ENCODE peak calls at places on chromosomes 4 and X, in six cellular contexts. Q is HCT116, Z is H1, F is GM12878, N is K562, B is HepG2. Y is an unnamed sample. For H3K36me3 and H3K4me1, the result is how much of the 10 kb centered on the place peaks cover.

GRCh38 chrX:104122829-104123228 is 10.5 kb downstream of the ZCCHC18 start:
- DNase-seq in Q (no peak), Z (no peak), F (no peak), N (no peak), B (no peak), Y (no peak)

GRCh38 chr4:156901871-156902270 is 69.7 kb downstream of the PDGFC start:
- DNase-seq in Q (no peak), Z (no peak), F (no peak), N (no peak), B (no peak), Y (no peak)

GRCh38 chr4:90030202-90030601 is 97.0 kb upstream of the CCSER1 start:
- DNase-seq in Q (no peak), Z (no peak), F (no peak), N (no peak), B (no peak), Y (no peak)

GRCh38 chrX:110316351-110317078 is 1.4 kb downstream of the AMMECR1 start:
- DNase-seq in Q (no peak), Z (no peak), F (no peak), N (no peak), B (no peak), Y (no peak)

GRCh38 chr4:184413227-184414064 is 60.9 kb downstream of the IRF2 start:
- DNase-seq in Q (no peak), Z (no peak), F (no peak), N (peak), B (no peak), Y (no peak)

GRCh38 chr4:76801621-76802545 is 96.1 kb downstream of the SOWAHB start:
- DNase-seq in Q (no peak), Z (peak), F (no peak), N (no peak), B (no peak), Y (no peak)

GRCh38 chr4:5220028-5220427 is 168.7 kb downstream of the STK32B start:
- DNase-seq in Q (no peak), Z (no peak), F (no peak), N (no peak), B (no peak), Y (no peak)

GRCh38 chrX:9866633-9867032 is 80.4 kb downstream of the SHROOM2 start:
- DNase-seq in Q (no peak), Z (no peak), F (no peak), N (no peak), B (no peak), Y (no peak)

GRCh38 chr4:3644849-3645627 is 112.8 kb upstream of the LRPAP1 start:
- DNase-seq in Q (no peak), Z (no peak), F (no peak), N (peak), B (no peak), Y (no peak)

GRCh38 chr4:60944070-60944469 is 256.1 kb upstream of the ADGRL3 start:
- DNase-seq in Q (no peak), Z (no peak), F (no peak), N (no peak), B (peak), Y (no peak)

GRCh38 chr4:126123933-126124332 is 809.2 kb downstream of the FAT4 start:
- DNase-seq in Q (no peak), Z (no peak), F (no peak), N (no peak), B (no peak), Y (no peak)

GRCh38 chr4:186134254-186134653 is 29.8 kb downstream of the FAM149A start:
- DNase-seq in Q (no peak), Z (no peak), F (peak), N (no peak), B (no peak), Y (no peak)

GRCh38 chrX:320126-320783 is 1.7 kb upstream of the GTPBP6 start:
- DNase-seq in Q (no peak), Z (no peak), F (no peak), N (no peak), B (no peak), Y (no peak)

GRCh38 chr4:73527196-73527595 is 45.7 kb downstream of the AFM start:
- DNase-seq in Q (no peak), Z (no peak), F (no peak), N (no peak), B (no peak), Y (no peak)

GRCh38 chrX:149145845-149146285 is 359.2 kb downstream of the IDS start:
- DNase-seq in Q (no peak), Z (no peak), F (no peak), N (no peak), B (no peak), Y (no peak)

GRCh38 chr4:39335566-39335965 is 30.6 kb downstream of the RFC1 start:
- DNase-seq in Q (no peak), Z (no peak), F (no peak), N (no peak), B (no peak), Y (no peak)

GRCh38 chrX:1026263-1027015 is 186.0 kb downstream of the CRLF2 start:
- DNase-seq in Q (no peak), Z (no peak), F (peak), N (no peak), B (no peak), Y (no peak)

GRCh38 chr4:40340034-40340433 is 4.9 kb downstream of the CHRNA9 start:
- DNase-seq in Q (no peak), Z (no peak), F (no peak), N (no peak), B (no peak), Y (no peak)

GRCh38 chrX:151973851-151974335 is 583 bp downstream of the GABRE start:
- DNase-seq in Q (no peak), Z (no peak), F (no peak), N (peak), B (no peak), Y (no peak)

GRCh38 chr4:167955006-167955405 is 137.3 kb upstream of the ANXA10 start:
- DNase-seq in Q (no peak), Z (no peak), F (no peak), N (no peak), B (no peak), Y (no peak)

GRCh38 chrX:107659768-107660167 is 31.5 kb downstream of the PRPS1 start:
- DNase-seq in Q (no peak), Z (no peak), F (no peak), N (peak), B (peak), Y (no peak)

GRCh38 chr4:11954093-11954492 is 525.4 kb upstream of the HS3ST1 start:
- DNase-seq in Q (peak), Z (no peak), F (no peak), N (peak), B (no peak), Y (peak)

GRCh38 chr4:95215991-95216605 is 332.7 kb downstream of the UNC5C start:
- DNase-seq in Q (no peak), Z (no peak), F (no peak), N (no peak), B (no peak), Y (no peak)

GRCh38 chrX:118000518-118000917 is 116.1 kb downstream of the KLHL13 start:
- DNase-seq in Q (no peak), Z (no peak), F (no peak), N (no peak), B (no peak), Y (no peak)

GRCh38 chr4:84286048-84286447 is 213.0 kb downstream of the NKX6-1 start:
- DNase-seq in Q (no peak), Z (peak), F (no peak), N (no peak), B (no peak), Y (peak)

GRCh38 chr4:185874516-185875230 is 62.7 kb upstream of the SORBS2 start:
- DNase-seq in Q (no peak), Z (no peak), F (no peak), N (no peak), B (no peak), Y (no peak)

GRCh38 chrX:114344756-114345155 is 239.1 kb upstream of the HTR2C start:
- DNase-seq in Q (peak), Z (no peak), F (no peak), N (peak), B (peak), Y (peak)

GRCh38 chr4:76969941-76970529 is 20.5 kb downstream of the SEPTIN11 start:
- DNase-seq in Q (no peak), Z (no peak), F (no peak), N (no peak), B (no peak), Y (no peak)

GRCh38 chrX:136170109-136170800 is 22.9 kb downstream of the FHL1 start:
- DNase-seq in Q (no peak), Z (no peak), F (no peak), N (no peak), B (no peak), Y (no peak)

GRCh38 chr4:161577604-161578301 is 586.0 kb downstream of the FSTL5 start:
- DNase-seq in Q (no peak), Z (no peak), F (no peak), N (no peak), B (no peak), Y (no peak)

GRCh38 chr4:88008133-88008621 is 742 bp downstream of the PKD2 start:
- DNase-seq in Q (no peak), Z (peak), F (no peak), N (peak), B (peak), Y (no peak)

GRCh38 chr4:119835511-119835910 is 206.9 kb upstream of the PDE5A start:
- DNase-seq in Q (no peak), Z (no peak), F (no peak), N (no peak), B (no peak), Y (no peak)

GRCh38 chr4:159248383-159249178 is 145.7 kb downstream of the RAPGEF2 start:
- DNase-seq in Q (no peak), Z (no peak), F (no peak), N (no peak), B (peak), Y (no peak)

GRCh38 chr4:183602444-183603102 is 56.4 kb downstream of the RWDD4 start:
- DNase-seq in Q (no peak), Z (peak), F (no peak), N (no peak), B (no peak), Y (no peak)

GRCh38 chr4:92600638-92601037 is 296.9 kb downstream of the GRID2 start:
- DNase-seq in Q (no peak), Z (peak), F (no peak), N (no peak), B (peak), Y (peak)

GRCh38 chrX:39133971-39134370 is 332.7 kb downstream of the MID1IP1 start:
- DNase-seq in Q (no peak), Z (peak), F (no peak), N (no peak), B (no peak), Y (no peak)

GRCh38 chrX:108437789-108438623 is at the start of gene COL4A6:
- DNase-seq in Q (no peak), Z (peak), F (no peak), N (peak), B (peak), Y (peak)

GRCh38 chr4:138868562-138868961 is 147.0 kb upstream of the NOCT start:
- DNase-seq in Q (no peak), Z (no peak), F (no peak), N (no peak), B (no peak), Y (no peak)

GRCh38 chr4:182803235-182803634 is 114.0 kb downstream of the DCTD start:
- DNase-seq in Q (no peak), Z (no peak), F (no peak), N (no peak), B (no peak), Y (no peak)

GRCh38 chrX:100864967-100865366 is 9.2 kb downstream of the NOX1 start:
- DNase-seq in Q (no peak), Z (no peak), F (no peak), N (no peak), B (no peak), Y (no peak)

GRCh38 chrX:100868273-100868672 is 5.9 kb downstream of the NOX1 start:
- DNase-seq in Q (no peak), Z (no peak), F (no peak), N (no peak), B (no peak), Y (no peak)

GRCh38 chrX:100863326-100863854 is 10.8 kb downstream of the NOX1 start:
- DNase-seq in Q (no peak), Z (no peak), F (no peak), N (no peak), B (no peak), Y (no peak)
- TF ChIP-seq ZNF274 in Q (no peak), Z (no peak), F (no peak), N (no peak), B (no peak), Y (no peak)

DNA sequence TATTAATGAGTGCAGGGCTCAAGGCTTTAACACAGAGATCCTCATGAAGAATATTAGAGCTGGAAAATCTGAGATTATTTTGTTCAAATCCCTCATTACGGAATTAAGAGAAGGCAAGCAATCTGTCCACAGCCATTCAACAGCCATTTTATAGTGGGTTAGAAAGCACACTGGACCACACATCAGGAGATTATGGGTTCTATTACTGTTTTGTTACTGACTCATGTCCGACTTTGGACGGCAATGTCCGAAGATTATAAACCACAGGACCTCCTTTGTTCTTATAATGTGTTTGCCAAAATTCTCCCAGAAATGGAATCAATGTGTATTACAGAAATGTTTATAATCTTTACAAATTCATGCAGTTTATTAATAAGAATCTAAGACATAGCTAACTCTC is 8.1 kb downstream of the LAMTOR3 start:
- DNase-seq in Q (no peak), Z (no peak), F (no peak), N (no peak), B (no peak), Y (no peak)
- H3K36me3 ChIP-seq in Q (under half), Z (under half), F (under half), N (half or more), B (under half), Y (under half)

GRCh38 chr4:145734051-145734450 is 54.1 kb downstream of the C4orf51 start:
- DNase-seq in Q (no peak), Z (no peak), F (no peak), N (no peak), B (no peak), Y (no peak)
- H3K4me1 ChIP-seq in Q (under half), Z (under half), F (under half), N (under half), B (under half), Y (under half)

GRCh38 chr4:75699299-75699698 is 25.1 kb upstream of the USO1 start:
- DNase-seq in Q (no peak), Z (no peak), F (no peak), N (no peak), B (no peak), Y (no peak)

GRCh38 chr4:75696036-75696435 is 22.8 kb upstream of the G3BP2 start:
- DNase-seq in Q (no peak), Z (no peak), F (no peak), N (no peak), B (no peak), Y (no peak)

GRCh38 chr4:75696551-75696950 is 23.3 kb upstream of the G3BP2 start:
- DNase-seq in Q (no peak), Z (no peak), F (no peak), N (no peak), B (no peak), Y (no peak)

GRCh38 chr4:75698963-75699228 is 25.5 kb upstream of the USO1 start:
- DNase-seq in Q (no peak), Z (no peak), F (no peak), N (no peak), B (no peak), Y (no peak)

DNA sequence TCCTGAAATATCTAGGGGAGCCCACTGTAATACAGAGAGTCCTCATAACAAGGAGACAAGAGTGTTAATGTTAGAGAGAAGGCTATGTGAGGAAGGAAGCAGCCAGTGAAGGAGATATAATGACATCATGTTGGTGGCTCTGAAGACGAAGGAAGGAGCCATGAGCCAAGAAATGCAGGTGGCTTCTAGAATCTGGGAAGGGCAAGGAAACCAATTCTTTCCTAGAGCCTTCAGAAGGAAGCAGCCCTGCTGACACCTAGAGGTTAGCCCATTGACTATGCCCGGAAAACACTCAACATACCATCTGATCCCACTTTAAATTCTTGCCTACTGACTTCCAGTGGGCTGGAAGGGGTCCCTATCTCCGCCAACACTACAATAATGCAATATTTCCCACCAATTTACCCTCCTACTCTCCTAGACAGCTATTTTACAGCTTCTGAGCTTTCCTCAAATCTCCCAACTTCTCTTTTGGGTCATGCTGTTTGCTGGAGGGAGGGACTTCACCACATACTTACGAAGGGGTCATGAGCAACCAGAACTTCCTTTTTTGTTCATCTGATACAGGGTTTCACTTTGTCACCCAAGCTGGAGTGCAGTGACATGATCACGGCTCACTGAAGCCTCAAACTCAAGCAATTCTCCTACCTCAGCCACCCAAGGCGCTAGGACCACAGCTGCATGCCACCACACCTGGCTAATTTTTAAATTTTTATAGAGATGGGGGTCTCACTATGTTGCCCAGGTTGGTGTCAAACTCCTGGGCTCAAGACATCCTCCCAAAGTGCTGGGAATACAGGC is 25.2 kb upstream of the G3BP2 start:
- DNase-seq in Q (no peak), Z (no peak), F (peak), N (no peak), B (no peak), Y (no peak)
- TF ChIP-seq ZNF274 in Q (no peak), Z (no peak), F (no peak), N (no peak), B (no peak), Y (no peak)

GRCh38 chrX:47214435-47215077 is 3.9 kb upstream of the CDK16 start:
- DNase-seq in Q (no peak), Z (no peak), F (no peak), N (no peak), B (no peak), Y (no peak)

GRCh38 chrX:47217121-47217851 is 1.2 kb upstream of the CDK16 start:
- DNase-seq in Q (no peak), Z (no peak), F (no peak), N (no peak), B (peak), Y (no peak)

GRCh38 chrX:47217852-47218279 is 615 bp upstream of the CDK16 start:
- DNase-seq in Q (peak), Z (peak), F (peak), N (peak), B (peak), Y (peak)

GRCh38 chrX:47215291-47215900 is 3.1 kb upstream of the CDK16 start:
- DNase-seq in Q (no peak), Z (no peak), F (no peak), N (no peak), B (no peak), Y (no peak)

DNA sequence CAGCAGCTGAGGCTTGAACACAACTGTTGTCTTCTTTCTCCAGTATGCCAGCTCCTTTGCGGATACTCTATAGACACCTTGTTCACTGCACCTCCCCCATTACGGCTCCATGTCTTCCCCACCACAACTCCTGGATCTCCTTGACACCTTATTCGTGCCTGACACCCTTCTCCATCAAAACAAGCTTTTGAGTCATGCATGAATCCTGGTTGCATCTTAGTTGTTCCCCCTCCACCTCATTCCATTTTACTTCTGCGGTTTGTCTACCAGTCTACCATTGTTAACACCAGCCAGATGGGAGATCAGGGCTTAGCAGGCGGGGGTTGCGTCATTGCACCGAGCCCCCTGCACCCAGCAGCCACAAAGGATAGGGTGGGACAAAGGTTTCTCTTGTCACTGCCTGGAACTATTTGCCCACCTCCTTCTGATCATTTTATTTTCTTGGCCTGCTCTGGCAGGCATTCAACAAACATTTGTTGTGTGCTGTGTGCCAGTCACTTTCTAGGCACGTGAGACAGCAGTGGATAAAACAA is 2.0 kb upstream of the CDK16 start:
- DNase-seq in Q (no peak), Z (no peak), F (no peak), N (no peak), B (no peak), Y (no peak)
- H3K36me3 ChIP-seq in Q (under half), Z (under half), F (under half), N (half or more), B (under half), Y (half or more)

GRCh38 chr4:102683846-102684581 is 76.8 kb downstream of the MANBA start:
- DNase-seq in Q (no peak), Z (no peak), F (no peak), N (no peak), B (no peak), Y (no peak)
- H3K4me1 ChIP-seq in Q (under half), Z (under half), F (under half), N (under half), B (under half), Y (under half)

GRCh38 chrX:29455702-29456101 is 759.7 kb upstream of the MAGEB2 start:
- DNase-seq in Q (no peak), Z (no peak), F (no peak), N (no peak), B (no peak), Y (no peak)

GRCh38 chrX:29466441-29466840 is 748.9 kb upstream of the MAGEB2 start:
- DNase-seq in Q (no peak), Z (no peak), F (no peak), N (no peak), B (no peak), Y (no peak)

GRCh38 chrX:29461039-29461438 is 754.3 kb upstream of the MAGEB2 start:
- DNase-seq in Q (no peak), Z (no peak), F (no peak), N (no peak), B (no peak), Y (no peak)
- TF ChIP-seq ZNF274 in Q (no peak), Z (no peak), F (no peak), N (no peak), B (no peak), Y (no peak)

DNA sequence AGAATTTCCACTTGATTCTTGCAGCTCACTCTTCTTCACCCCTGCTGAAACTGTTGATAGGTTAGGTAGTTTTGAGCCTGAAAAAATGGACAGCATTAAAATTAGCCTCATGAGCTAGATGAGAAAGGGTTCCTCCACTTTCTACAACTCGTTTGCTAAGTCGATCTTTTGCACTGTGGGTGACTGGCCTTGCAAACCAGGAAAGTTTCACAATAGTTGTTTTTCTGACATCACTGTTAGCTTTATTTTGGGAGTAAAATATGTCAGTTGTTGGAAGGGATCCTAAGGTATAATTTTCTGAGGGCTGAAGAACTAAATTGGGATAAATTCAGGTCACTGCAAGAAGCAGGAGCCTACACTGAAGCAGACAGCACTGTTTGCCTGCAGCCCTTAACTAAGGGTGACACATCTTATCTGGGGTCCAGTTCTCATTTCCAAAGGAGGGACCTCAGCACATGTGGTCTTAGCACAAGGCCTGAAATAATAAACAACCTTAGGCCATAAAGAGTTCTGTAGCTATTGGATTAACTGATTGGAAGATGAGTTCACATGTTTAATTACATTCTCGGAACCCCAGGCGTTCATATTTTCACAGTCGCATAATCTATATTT is 29.1 kb downstream of the ANAPC4 start:
- DNase-seq in Q (no peak), Z (no peak), F (no peak), N (no peak), B (peak), Y (no peak)
- H3K36me3 ChIP-seq in Q (under half), Z (under half), F (under half), N (half or more), B (under half), Y (half or more)